ENCODE peak calls at places on chromosomes 7 and 10, in six cellular contexts. N is right lobe of liver, Q is NB4, R is sigmoid colon, J is transverse colon, M is stomach. E is an unnamed sample.
A peak's percentile ranks its signal among the peaks of the same experiment; 100 is the strongest.

GRCh38 chr7:83599131-83599530 is 49.8 kb downstream of the SEMA3E start:
- DNase-seq in N (no peak), Q (no peak), R (no peak), J (no peak), M (no peak), E (no peak)

GRCh38 chr10:17238445-17239275 is 10.6 kb downstream of the VIM start:
- DNase-seq in N (no peak), Q (peak; percentile 17), R (no peak), J (no peak), M (no peak), E (no peak)

GRCh38 chr10:6148908-6149307 is 53.8 kb upstream of the PFKFB3 start:
- DNase-seq in N (no peak), Q (no peak), R (no peak), J (no peak), M (no peak), E (no peak)

GRCh38 chr10:117544729-117545140 is 2.2 kb downstream of the EMX2 start:
- DNase-seq in N (no peak), Q (no peak), R (no peak), J (no peak), M (no peak), E (peak; percentile 86)

GRCh38 chr10:103852189-103852711 is 3.1 kb downstream of the SH3PXD2A start:
- DNase-seq in N (no peak), Q (peak; percentile 77), R (peak; percentile 83), J (peak; percentile 30), M (no peak), E (no peak)

GRCh38 chr10:80144302-80145131 is 12.0 kb downstream of the PLAC9 start:
- DNase-seq in N (peak; percentile 45), Q (peak; percentile 29), R (no peak), J (peak; percentile 73), M (peak; percentile 44), E (no peak)

GRCh38 chr10:129764011-129764900 is 199.8 kb downstream of the EBF3 start:
- DNase-seq in N (no peak), Q (no peak), R (peak; percentile 57), J (peak; percentile 4), M (peak; percentile 9), E (no peak)

GRCh38 chr10:22643696-22644621 is 70.4 kb downstream of the PIP4K2A start:
- DNase-seq in N (no peak), Q (no peak), R (no peak), J (no peak), M (no peak), E (no peak)

GRCh38 chr10:79299397-79300370 is 47.6 kb upstream of the PPIF start:
- DNase-seq in N (no peak), Q (no peak), R (no peak), J (no peak), M (no peak), E (no peak)

GRCh38 chr10:29068984-29069383 is 219.9 kb upstream of the LYZL1 start:
- DNase-seq in N (no peak), Q (no peak), R (no peak), J (no peak), M (no peak), E (no peak)

DNA sequence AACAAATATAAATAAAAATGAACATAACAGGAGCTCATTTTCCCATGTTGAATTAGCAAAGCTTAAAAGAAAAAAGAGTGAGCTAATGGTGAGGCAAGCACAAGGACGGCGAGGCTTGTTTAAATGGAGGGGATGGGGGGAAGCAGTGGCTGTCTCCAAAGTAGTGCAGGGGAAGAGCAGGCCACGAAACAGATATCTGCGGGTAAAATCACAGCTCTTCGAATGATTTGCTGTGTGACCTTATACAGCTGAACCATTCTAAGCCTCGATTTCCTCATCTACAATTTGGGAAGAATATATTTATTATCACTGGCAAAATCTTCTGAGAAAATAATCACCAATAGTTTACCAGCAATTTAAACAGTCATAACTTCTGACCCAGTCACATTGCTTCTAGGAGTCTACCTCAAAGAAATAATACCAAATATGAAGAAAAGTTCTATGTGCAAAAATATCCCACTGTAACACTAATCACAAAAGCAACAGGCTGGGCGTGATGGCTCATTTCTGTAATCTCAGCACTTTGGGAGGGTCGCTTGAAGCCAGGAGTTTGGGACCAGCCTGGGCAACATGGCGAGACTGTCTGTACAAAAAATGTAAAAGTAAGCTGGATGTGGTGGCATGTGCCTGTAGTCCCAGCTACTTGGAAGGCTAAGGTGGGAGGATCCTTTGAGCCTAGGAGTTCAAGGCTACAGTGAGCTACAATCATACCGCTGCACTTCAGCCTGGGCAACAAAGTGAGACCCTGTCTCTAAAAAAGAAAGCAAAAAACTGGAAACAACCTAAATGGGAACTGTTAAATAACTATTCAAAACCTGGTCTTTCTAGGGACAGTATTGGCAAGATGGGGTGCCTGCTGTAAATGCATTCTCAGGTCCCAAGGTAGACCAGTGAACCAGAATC is 63.1 kb upstream of the ASAH2 start:
- DNase-seq in N (no peak), Q (no peak), R (no peak), J (no peak), M (no peak), E (no peak)
- TF ChIP-seq POLR2A in N (no peak), Q (no peak), R (no peak), J (no peak), M (no peak), E (no peak)

GRCh38 chr7:43823941-43824340 is 45.4 kb downstream of the MRPS24 start:
- DNase-seq in N (no peak), Q (no peak), R (no peak), J (no peak), M (no peak), E (no peak)

GRCh38 chr7:43825391-43825808 is 43.9 kb downstream of the MRPS24 start:
- DNase-seq in N (no peak), Q (no peak), R (no peak), J (no peak), M (no peak), E (no peak)

DNA sequence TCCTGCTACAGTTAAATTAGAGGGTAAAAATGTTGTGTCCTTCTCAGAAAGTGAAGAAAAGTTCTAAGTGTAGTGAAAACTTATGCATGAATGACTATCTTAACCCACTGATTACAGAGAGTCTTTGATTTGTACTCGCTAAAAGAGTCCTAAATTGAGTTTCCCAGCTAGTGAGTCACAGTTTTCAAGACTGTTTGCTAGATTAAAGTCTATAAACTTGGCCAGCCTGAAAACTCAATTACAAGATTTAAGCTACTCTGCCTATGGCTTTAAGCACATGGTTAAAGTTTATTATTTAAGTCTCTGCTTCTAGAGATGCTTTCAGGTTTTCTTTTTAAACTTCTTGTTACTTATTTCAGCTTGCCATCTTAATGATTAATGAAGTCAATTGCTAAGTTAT is 44.4 kb downstream of the MRPS24 start:
- DNase-seq in N (no peak), Q (no peak), R (no peak), J (no peak), M (no peak), E (no peak)
- H3K4me3 ChIP-seq in N (no peak overlapping the region), Q (no peak overlapping the region), R (no peak overlapping the region), J (no peak overlapping the region), M (no peak overlapping the region), E (no peak overlapping the region)

DNA sequence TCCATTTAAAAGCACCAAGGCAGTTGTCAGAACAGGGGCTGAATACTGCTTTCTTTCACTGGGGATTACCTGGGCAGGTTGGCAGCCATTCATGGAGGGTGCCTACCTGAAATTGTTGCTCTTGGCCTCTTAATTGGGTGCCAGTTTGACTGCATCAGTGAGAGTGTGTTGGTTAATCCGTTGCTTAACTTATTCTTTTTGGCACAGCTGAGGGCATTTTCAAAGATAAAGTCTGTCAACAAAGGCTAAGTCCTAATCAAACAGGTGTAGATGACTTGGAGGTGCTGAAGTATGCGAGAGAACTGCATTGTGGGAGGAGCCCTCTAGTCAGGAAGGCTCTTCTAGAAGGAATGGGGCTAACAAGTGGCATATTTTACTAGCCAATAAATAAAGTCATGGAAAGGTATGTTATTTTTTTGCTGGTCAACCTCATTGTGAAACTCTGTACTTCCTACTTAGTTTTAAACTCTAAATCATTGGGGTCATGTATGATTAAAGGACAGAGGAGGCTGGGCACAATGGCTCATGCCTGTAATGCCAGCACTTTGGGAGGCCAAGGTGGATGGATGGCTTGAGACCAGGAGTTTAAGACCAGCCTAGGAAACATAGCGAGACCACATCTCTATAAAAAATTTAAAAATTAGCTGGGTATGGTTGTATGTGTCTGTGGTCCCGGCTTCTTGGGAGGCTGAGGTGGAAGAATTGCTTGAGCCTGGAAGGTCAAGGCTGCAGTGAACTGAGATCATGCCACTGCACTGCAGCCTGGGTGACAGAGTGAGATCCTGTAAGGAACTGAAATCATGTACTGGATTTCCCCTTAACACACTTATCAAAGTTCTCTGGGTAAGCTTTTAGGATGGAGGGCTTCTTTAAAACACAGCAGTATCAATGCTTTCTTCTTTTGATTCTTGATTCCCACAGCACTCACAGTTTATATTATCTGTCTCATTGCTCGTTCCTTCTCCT is 134.1 kb downstream of the LRMDA start:
- DNase-seq in N (no peak), Q (no peak), R (no peak), J (no peak), M (peak; percentile 67), E (no peak)
- TF ChIP-seq CTCF in N (no peak), Q (no peak), R (no peak), J (no peak), M (no peak), E (no peak)

GRCh38 chr7:135326636-135327280 is 93.1 kb downstream of the STRA8 start:
- DNase-seq in N (no peak), Q (no peak), R (no peak), J (no peak), M (no peak), E (no peak)
- TF ChIP-seq POLR2A in N (no peak), Q (no peak), R (no peak), J (no peak), M (no peak), E (no peak)

DNA sequence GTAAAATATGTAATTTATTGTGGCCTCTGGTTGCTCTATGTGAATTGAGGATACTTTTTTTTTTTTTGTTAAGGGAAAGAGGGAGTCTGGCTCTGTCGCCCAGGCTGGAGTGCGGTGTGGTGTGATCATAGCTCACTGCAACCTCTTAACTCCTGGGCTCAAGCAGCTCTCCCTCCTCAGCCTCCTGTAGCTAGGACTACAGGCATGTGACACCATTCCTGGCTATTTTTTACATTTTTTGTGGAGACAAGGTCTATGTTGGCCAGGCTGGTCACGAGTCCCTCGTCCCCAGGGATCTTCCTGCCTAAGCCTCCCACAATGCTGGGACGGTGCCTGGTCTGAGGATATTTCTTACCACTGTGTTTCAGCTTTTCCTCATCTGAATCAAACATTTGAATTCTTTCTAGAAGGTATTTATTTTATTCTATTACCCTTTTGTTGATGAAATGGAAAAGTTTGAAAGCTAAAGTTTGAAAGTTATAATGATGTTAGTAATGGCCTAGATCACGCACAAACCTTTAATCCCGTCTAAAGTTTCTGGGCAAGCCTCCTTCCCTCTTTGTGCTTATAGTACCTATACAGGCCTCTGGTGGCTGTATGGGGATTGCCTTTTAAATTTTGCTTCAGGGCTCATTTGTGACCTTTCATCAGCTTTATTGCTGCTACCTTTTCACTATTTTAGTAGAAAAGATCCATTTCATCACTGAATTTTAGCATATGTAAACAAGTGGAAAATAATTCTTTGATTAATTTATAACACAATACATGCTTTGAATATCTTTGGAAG is 2.0 kb downstream of the IFRD1 start:
- DNase-seq in N (peak; percentile 41), Q (peak; percentile 68), R (peak; percentile 88), J (peak; percentile 29), M (peak; percentile 28), E (peak; percentile 95)
- H3K4me3 ChIP-seq in N (peak overlapping the region; percentile 97), Q (peak overlapping the region; percentile 81), R (peak overlapping the region; percentile 78), J (peak overlapping the region; percentile 84), M (peak overlapping the region; percentile 88), E (no peak overlapping the region)

GRCh38 chr7:98287486-98287959 is 6.0 kb downstream of the BRI3 start:
- DNase-seq in N (peak; percentile 58), Q (no peak), R (no peak), J (peak; percentile 82), M (peak; percentile 75), E (peak; percentile 64)
- TF ChIP-seq CTCF in N (no peak), Q (no peak), R (no peak), J (no peak), M (no peak), E (no peak)

GRCh38 chr7:74182453-74183090 is 8.4 kb downstream of the EIF4H start:
- DNase-seq in N (no peak), Q (no peak), R (no peak), J (no peak), M (no peak), E (no peak)
- TF ChIP-seq POLR2A in N (no peak), Q (no peak), R (no peak), J (no peak), M (no peak), E (no peak)

GRCh38 chr10:131055437-131055836 is 256.1 kb downstream of the TCERG1L start:
- DNase-seq in N (no peak), Q (no peak), R (no peak), J (no peak), M (no peak), E (peak; percentile 25)
- H3K4me3 ChIP-seq in N (no peak overlapping the region), Q (no peak overlapping the region), R (no peak overlapping the region), J (no peak overlapping the region), M (no peak overlapping the region), E (no peak overlapping the region)